ENCODE peak calls at places on chromosomes 4 and X, in nine cellular contexts. One of them, this sample, is unnamed.
A peak's percentile ranks its signal among the peaks of the same experiment; 100 is the strongest.

GRCh38 chr4:67052981-67053380 is 492.3 kb downstream of the CENPC start:
- DNase-seq in GM23338: no peak
- DNase-seq in thoracic aorta: no peak
- DNase-seq in astrocyte: no peak
- DNase-seq in testis: no peak
- DNase-seq in heart right ventricle: no peak
- DNase-seq in neural progenitor cell: no peak
- DNase-seq in GM23248: no peak
- DNase-seq in CD8-positive, alpha-beta T cell: no peak
- DNase-seq in this sample: no peak

GRCh38 chrX:78886550-78886949 is 58.6 kb upstream of the P2RY10 start:
- DNase-seq in GM23338: peak; percentile 8
- DNase-seq in thoracic aorta: no peak
- DNase-seq in astrocyte: no peak
- DNase-seq in testis: no peak
- DNase-seq in heart right ventricle: no peak
- DNase-seq in neural progenitor cell: peak; percentile 7
- DNase-seq in GM23248: peak; percentile 43
- DNase-seq in CD8-positive, alpha-beta T cell: no peak
- DNase-seq in this sample: no peak

GRCh38 chrX:15674514-15674898 is 9.9 kb upstream of the CLTRN start:
- DNase-seq in GM23338: peak; percentile 86
- DNase-seq in thoracic aorta: peak; percentile 76
- DNase-seq in astrocyte: no peak
- DNase-seq in testis: peak; percentile 96
- DNase-seq in heart right ventricle: peak; percentile 91
- DNase-seq in neural progenitor cell: peak; percentile 92
- DNase-seq in GM23248: peak; percentile 94
- DNase-seq in CD8-positive, alpha-beta T cell: peak; percentile 81
- DNase-seq in this sample: no peak

GRCh38 chr4:182189107-182189878 is 53.9 kb upstream of the TENM3 start:
- DNase-seq in GM23338: no peak
- DNase-seq in thoracic aorta: no peak
- DNase-seq in astrocyte: peak; percentile 100
- DNase-seq in testis: no peak
- DNase-seq in heart right ventricle: no peak
- DNase-seq in neural progenitor cell: no peak
- DNase-seq in GM23248: peak; percentile 63
- DNase-seq in CD8-positive, alpha-beta T cell: no peak
- DNase-seq in this sample: no peak

GRCh38 chr4:107519057-107519456 is 201.0 kb downstream of the PAPSS1 start:
- DNase-seq in GM23338: peak; percentile 64
- DNase-seq in thoracic aorta: no peak
- DNase-seq in astrocyte: no peak
- DNase-seq in testis: peak; percentile 15
- DNase-seq in heart right ventricle: no peak
- DNase-seq in neural progenitor cell: peak; percentile 47
- DNase-seq in GM23248: peak; percentile 50
- DNase-seq in CD8-positive, alpha-beta T cell: no peak
- DNase-seq in this sample: no peak

GRCh38 chr4:98482847-98483806 is 175.3 kb downstream of the TSPAN5 start:
- DNase-seq in GM23338: no peak
- DNase-seq in thoracic aorta: no peak
- DNase-seq in astrocyte: peak; percentile 88
- DNase-seq in testis: no peak
- DNase-seq in heart right ventricle: no peak
- DNase-seq in neural progenitor cell: no peak
- DNase-seq in GM23248: peak; percentile 66
- DNase-seq in CD8-positive, alpha-beta T cell: no peak
- DNase-seq in this sample: no peak

GRCh38 chr4:15084780-15085179 is 82.5 kb downstream of the CPEB2 start:
- DNase-seq in GM23338: no peak
- DNase-seq in thoracic aorta: no peak
- DNase-seq in astrocyte: no peak
- DNase-seq in testis: no peak
- DNase-seq in heart right ventricle: no peak
- DNase-seq in neural progenitor cell: no peak
- DNase-seq in GM23248: no peak
- DNase-seq in CD8-positive, alpha-beta T cell: no peak
- DNase-seq in this sample: no peak

GRCh38 chr4:28686618-28687017 is 1826.0 kb downstream of the STIM2 start:
- DNase-seq in GM23338: peak; percentile 77
- DNase-seq in thoracic aorta: no peak
- DNase-seq in astrocyte: peak; percentile 5
- DNase-seq in testis: peak; percentile 84
- DNase-seq in heart right ventricle: peak; percentile 7
- DNase-seq in neural progenitor cell: peak; percentile 63
- DNase-seq in GM23248: peak; percentile 45
- DNase-seq in CD8-positive, alpha-beta T cell: no peak
- DNase-seq in this sample: peak; percentile 10

GRCh38 chr4:74549936-74550335 is 105.0 kb downstream of the AREG start:
- DNase-seq in GM23338: no peak
- DNase-seq in thoracic aorta: no peak
- DNase-seq in astrocyte: peak; percentile 56
- DNase-seq in testis: no peak
- DNase-seq in heart right ventricle: no peak
- DNase-seq in neural progenitor cell: no peak
- DNase-seq in GM23248: peak; percentile 68
- DNase-seq in CD8-positive, alpha-beta T cell: no peak
- DNase-seq in this sample: no peak

GRCh38 chrX:146186540-146186939 is 368.9 kb downstream of the SLITRK2 start:
- DNase-seq in GM23338: no peak
- DNase-seq in thoracic aorta: no peak
- DNase-seq in astrocyte: no peak
- DNase-seq in testis: no peak
- DNase-seq in heart right ventricle: no peak
- DNase-seq in neural progenitor cell: no peak
- DNase-seq in GM23248: no peak
- DNase-seq in CD8-positive, alpha-beta T cell: no peak
- DNase-seq in this sample: no peak

GRCh38 chrX:40476958-40477357 is 103.8 kb upstream of the ATP6AP2 start:
- DNase-seq in GM23338: no peak
- DNase-seq in thoracic aorta: no peak
- DNase-seq in astrocyte: no peak
- DNase-seq in testis: no peak
- DNase-seq in heart right ventricle: no peak
- DNase-seq in neural progenitor cell: no peak
- DNase-seq in GM23248: no peak
- DNase-seq in CD8-positive, alpha-beta T cell: peak; percentile 12
- DNase-seq in this sample: no peak

GRCh38 chr4:169398294-169398693 is 127.5 kb upstream of the SH3RF1 start:
- DNase-seq in GM23338: no peak
- DNase-seq in thoracic aorta: no peak
- DNase-seq in astrocyte: peak; percentile 90
- DNase-seq in testis: no peak
- DNase-seq in heart right ventricle: no peak
- DNase-seq in neural progenitor cell: no peak
- DNase-seq in GM23248: peak; percentile 88
- DNase-seq in CD8-positive, alpha-beta T cell: no peak
- DNase-seq in this sample: no peak

GRCh38 chr4:2266181-2266580 is 4.3 kb upstream of the MXD4 start:
- DNase-seq in GM23338: no peak
- DNase-seq in thoracic aorta: no peak
- DNase-seq in astrocyte: peak; percentile 11
- DNase-seq in testis: peak; percentile 71
- DNase-seq in heart right ventricle: peak; percentile 63
- DNase-seq in neural progenitor cell: no peak
- DNase-seq in GM23248: peak; percentile 72
- DNase-seq in CD8-positive, alpha-beta T cell: no peak
- DNase-seq in this sample: peak; percentile 47

GRCh38 chr4:2741626-2742025 is 14.5 kb downstream of the TNIP2 start:
- DNase-seq in GM23338: no peak
- DNase-seq in thoracic aorta: no peak
- DNase-seq in astrocyte: peak; percentile 46
- DNase-seq in testis: no peak
- DNase-seq in heart right ventricle: no peak
- DNase-seq in neural progenitor cell: no peak
- DNase-seq in GM23248: peak; percentile 41
- DNase-seq in CD8-positive, alpha-beta T cell: no peak
- DNase-seq in this sample: no peak

DNA sequence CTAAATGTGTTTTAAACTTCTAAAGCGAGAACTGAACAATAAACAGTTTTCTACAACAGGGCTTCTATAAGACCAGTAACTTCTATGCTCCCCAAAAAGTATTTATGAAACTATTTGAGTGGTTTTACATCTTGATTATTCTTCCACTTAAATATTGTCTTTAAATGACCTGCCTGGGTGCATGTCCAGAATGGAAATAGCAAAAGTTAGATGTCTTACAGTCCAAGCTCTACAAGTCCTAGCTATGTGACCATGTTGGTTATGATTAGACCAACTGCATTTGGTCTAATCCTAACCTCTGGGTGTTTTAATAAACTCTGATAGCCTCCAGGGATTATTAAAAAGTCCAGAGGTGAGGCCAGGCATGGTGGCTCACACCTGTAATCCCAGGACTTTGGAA is 79.0 kb upstream of the ATXN3L start:
- DNase-seq in GM23338: no peak
- DNase-seq in thoracic aorta: no peak
- DNase-seq in astrocyte: no peak
- DNase-seq in testis: no peak
- DNase-seq in heart right ventricle: no peak
- DNase-seq in neural progenitor cell: no peak
- DNase-seq in GM23248: no peak
- DNase-seq in CD8-positive, alpha-beta T cell: no peak
- DNase-seq in this sample: no peak
- H3K27ac ChIP-seq in GM23338: no peak overlapping the region
- H3K27ac ChIP-seq in thoracic aorta: peak overlapping the region; percentile 76
- H3K27ac ChIP-seq in astrocyte: peak overlapping the region; percentile 96
- H3K27ac ChIP-seq in testis: no peak overlapping the region
- H3K27ac ChIP-seq in heart right ventricle: no peak overlapping the region
- H3K27ac ChIP-seq in neural progenitor cell: no peak overlapping the region
- H3K27ac ChIP-seq in GM23248: peak overlapping the region; percentile 96
- H3K27ac ChIP-seq in CD8-positive, alpha-beta T cell: no peak overlapping the region
- H3K27ac ChIP-seq in this sample: no peak overlapping the region

GRCh38 chr4:137390707-137391106 is 141.6 kb downstream of the PCDH18 start:
- DNase-seq in GM23338: no peak
- DNase-seq in thoracic aorta: no peak
- DNase-seq in astrocyte: no peak
- DNase-seq in testis: no peak
- DNase-seq in heart right ventricle: no peak
- DNase-seq in neural progenitor cell: no peak
- DNase-seq in GM23248: peak; percentile 67
- DNase-seq in CD8-positive, alpha-beta T cell: no peak
- DNase-seq in this sample: no peak

GRCh38 chr4:137387924-137388323 is 144.4 kb downstream of the PCDH18 start:
- DNase-seq in GM23338: no peak
- DNase-seq in thoracic aorta: no peak
- DNase-seq in astrocyte: peak; percentile 78
- DNase-seq in testis: no peak
- DNase-seq in heart right ventricle: no peak
- DNase-seq in neural progenitor cell: no peak
- DNase-seq in GM23248: peak; percentile 81
- DNase-seq in CD8-positive, alpha-beta T cell: no peak
- DNase-seq in this sample: no peak

GRCh38 chr4:137394000-137394399 is 138.3 kb downstream of the PCDH18 start:
- DNase-seq in GM23338: no peak
- DNase-seq in thoracic aorta: no peak
- DNase-seq in astrocyte: no peak
- DNase-seq in testis: no peak
- DNase-seq in heart right ventricle: no peak
- DNase-seq in neural progenitor cell: no peak
- DNase-seq in GM23248: peak; percentile 23
- DNase-seq in CD8-positive, alpha-beta T cell: no peak
- DNase-seq in this sample: no peak

GRCh38 chr4:137390141-137390540 is 142.2 kb downstream of the PCDH18 start:
- DNase-seq in GM23338: no peak
- DNase-seq in thoracic aorta: no peak
- DNase-seq in astrocyte: peak; percentile 57
- DNase-seq in testis: no peak
- DNase-seq in heart right ventricle: no peak
- DNase-seq in neural progenitor cell: no peak
- DNase-seq in GM23248: peak; percentile 45
- DNase-seq in CD8-positive, alpha-beta T cell: no peak
- DNase-seq in this sample: no peak

DNA sequence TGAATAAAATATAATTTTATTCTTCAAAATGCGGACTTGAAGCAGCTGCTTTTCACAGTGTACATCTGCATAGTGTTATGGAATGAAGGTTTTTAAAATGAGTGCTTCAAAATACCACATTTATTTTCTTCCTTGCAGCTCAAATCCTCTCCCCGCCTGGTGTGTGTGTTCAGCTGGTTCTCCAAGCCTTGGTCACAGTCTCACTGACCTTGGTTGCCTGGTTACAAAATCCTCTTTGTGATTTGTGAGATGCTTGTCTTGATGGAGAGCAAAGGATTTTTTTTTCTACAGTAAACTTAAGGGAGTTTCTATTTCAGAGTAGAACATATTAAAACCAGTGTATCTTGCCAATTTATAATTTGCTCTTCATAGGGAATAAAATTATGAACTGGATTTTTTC is 139.3 kb downstream of the PCDH18 start:
- DNase-seq in GM23338: no peak
- DNase-seq in thoracic aorta: no peak
- DNase-seq in astrocyte: peak; percentile 53
- DNase-seq in testis: peak; percentile 55
- DNase-seq in heart right ventricle: peak; percentile 36
- DNase-seq in neural progenitor cell: peak; percentile 60
- DNase-seq in GM23248: no peak
- DNase-seq in CD8-positive, alpha-beta T cell: no peak
- DNase-seq in this sample: no peak
- H3K27ac ChIP-seq in GM23338: no peak overlapping the region
- H3K27ac ChIP-seq in thoracic aorta: no peak overlapping the region
- H3K27ac ChIP-seq in astrocyte: no peak overlapping the region
- H3K27ac ChIP-seq in testis: no peak overlapping the region
- H3K27ac ChIP-seq in heart right ventricle: peak overlapping the region; percentile 43
- H3K27ac ChIP-seq in neural progenitor cell: no peak overlapping the region
- H3K27ac ChIP-seq in GM23248: no peak overlapping the region
- H3K27ac ChIP-seq in CD8-positive, alpha-beta T cell: no peak overlapping the region
- H3K27ac ChIP-seq in this sample: no peak overlapping the region

DNA sequence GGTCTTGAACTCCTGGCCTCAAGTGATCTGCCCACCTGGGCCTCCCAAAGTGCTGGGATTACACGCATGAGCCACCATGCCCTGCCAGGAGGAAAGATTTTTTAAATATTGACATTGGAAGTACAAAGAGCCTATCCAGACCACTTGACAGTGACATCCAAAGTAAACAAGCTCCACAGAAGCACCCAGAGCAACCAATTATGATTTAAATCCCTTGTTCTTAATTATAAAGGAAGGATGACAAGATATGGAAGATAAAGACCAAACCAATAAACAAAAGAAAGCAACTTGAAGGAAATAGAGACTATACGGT is 27.7 kb upstream of the RPL34 start:
- DNase-seq in GM23338: peak; percentile 40
- DNase-seq in thoracic aorta: no peak
- DNase-seq in astrocyte: no peak
- DNase-seq in testis: no peak
- DNase-seq in heart right ventricle: no peak
- DNase-seq in neural progenitor cell: no peak
- DNase-seq in GM23248: no peak
- DNase-seq in CD8-positive, alpha-beta T cell: no peak
- DNase-seq in this sample: no peak
- H3K27ac ChIP-seq in GM23338: no peak overlapping the region
- H3K27ac ChIP-seq in thoracic aorta: no peak overlapping the region
- H3K27ac ChIP-seq in astrocyte: peak overlapping the region; percentile 26
- H3K27ac ChIP-seq in testis: no peak overlapping the region
- H3K27ac ChIP-seq in heart right ventricle: no peak overlapping the region
- H3K27ac ChIP-seq in neural progenitor cell: no peak overlapping the region
- H3K27ac ChIP-seq in GM23248: peak overlapping the region; percentile 61
- H3K27ac ChIP-seq in CD8-positive, alpha-beta T cell: no peak overlapping the region
- H3K27ac ChIP-seq in this sample: no peak overlapping the region

GRCh38 chr4:101441446-101441845 is 94.1 kb upstream of the PPP3CA start:
- DNase-seq in GM23338: no peak
- DNase-seq in thoracic aorta: no peak
- DNase-seq in astrocyte: no peak
- DNase-seq in testis: no peak
- DNase-seq in heart right ventricle: no peak
- DNase-seq in neural progenitor cell: no peak
- DNase-seq in GM23248: no peak
- DNase-seq in CD8-positive, alpha-beta T cell: no peak
- DNase-seq in this sample: no peak

GRCh38 chr4:101439926-101440325 is 92.6 kb upstream of the PPP3CA start:
- DNase-seq in GM23338: no peak
- DNase-seq in thoracic aorta: no peak
- DNase-seq in astrocyte: no peak
- DNase-seq in testis: no peak
- DNase-seq in heart right ventricle: no peak
- DNase-seq in neural progenitor cell: no peak
- DNase-seq in GM23248: peak; percentile 76
- DNase-seq in CD8-positive, alpha-beta T cell: no peak
- DNase-seq in this sample: no peak
- H3K27ac ChIP-seq in GM23338: no peak overlapping the region
- H3K27ac ChIP-seq in thoracic aorta: no peak overlapping the region
- H3K27ac ChIP-seq in astrocyte: no peak overlapping the region
- H3K27ac ChIP-seq in testis: no peak overlapping the region
- H3K27ac ChIP-seq in heart right ventricle: no peak overlapping the region
- H3K27ac ChIP-seq in neural progenitor cell: no peak overlapping the region
- H3K27ac ChIP-seq in GM23248: peak overlapping the region; percentile 28
- H3K27ac ChIP-seq in CD8-positive, alpha-beta T cell: no peak overlapping the region
- H3K27ac ChIP-seq in this sample: no peak overlapping the region